ENCODE peak calls at places on chromosome 4, in six cellular contexts. D is left ventricle myocardium inferior, A is HCT116, O is choroid plexus epithelial cell, X is progenitor cell of endocrine pancreas, Y is A549. J is an unnamed sample.

GRCh38 chr4:20256381-20256881 is 4.7 kb downstream of the SLIT2 start:
- DNase-seq in X (no peak), A (no peak), D (no peak), O (peak; percentile 30), Y (no peak), J (no peak)

GRCh38 chr4:61003301-61003700 is 196.8 kb upstream of the ADGRL3 start:
- DNase-seq in O (peak; percentile 39), A (no peak), X (no peak), D (no peak), Y (no peak), J (peak; percentile 22)

GRCh38 chr4:114905017-114905416 is 208.4 kb downstream of the NDST4 start:
- DNase-seq in Y (no peak), A (no peak), D (no peak), O (no peak), X (no peak), J (no peak)

GRCh38 chr4:1464581-1465171 is 58.4 kb upstream of the NKX1-1 start:
- DNase-seq in X (no peak), D (no peak), A (no peak), Y (no peak), O (no peak), J (no peak)

GRCh38 chr4:182918791-182919302 is 1.7 kb upstream of the DCTD start:
- DNase-seq in X (no peak), D (no peak), A (no peak), O (peak; percentile 54), Y (no peak), J (peak; percentile 10)

GRCh38 chr4:69718376-69719293 is 41.8 kb downstream of the SULT1B1 start:
- DNase-seq in O (peak; percentile 64), Y (no peak), A (no peak), X (no peak), D (no peak), J (peak; percentile 32)

GRCh38 chr4:37748546-37748945 is 62.4 kb upstream of the RELL1 start:
- DNase-seq in O (no peak), X (no peak), Y (no peak), A (no peak), D (no peak), J (no peak)

GRCh38 chr4:151165205-151166000 is 66.0 kb downstream of the RPS3A start:
- DNase-seq in D (no peak), X (no peak), Y (no peak), O (peak; percentile 21), A (no peak), J (no peak)

GRCh38 chr4:15986900-15987299 is 23.9 kb upstream of the FGFBP2 start:
- DNase-seq in A (no peak), D (no peak), X (no peak), Y (no peak), O (no peak), J (no peak)

GRCh38 chr4:81796790-81797528 is 325.3 kb upstream of the RASGEF1B start:
- DNase-seq in A (no peak), X (no peak), O (no peak), D (no peak), Y (no peak), J (no peak)

GRCh38 chr4:126678608-126679007 is 954.1 kb upstream of the INTU start:
- DNase-seq in D (no peak), X (no peak), O (no peak), A (no peak), Y (no peak), J (no peak)

GRCh38 chr4:2482693-2483092 is 13.8 kb downstream of the RNF4 start:
- DNase-seq in Y (no peak), O (peak; percentile 83), X (no peak), D (peak; percentile 58), A (no peak), J (no peak)

GRCh38 chr4:169621754-169622481 is 1.5 kb downstream of the CLCN3 start:
- DNase-seq in Y (peak; percentile 36), D (no peak), O (peak; percentile 84), X (no peak), A (no peak), J (peak; percentile 58)

GRCh38 chr4:138562544-138562961 is 320.4 kb upstream of the SLC7A11 start:
- DNase-seq in A (no peak), Y (no peak), D (no peak), X (no peak), O (peak; percentile 75), J (peak; percentile 44)

GRCh38 chr4:41124916-41125548 is 89.3 kb downstream of the APBB2 start:
- DNase-seq in A (peak; percentile 80), D (no peak), X (no peak), Y (peak; percentile 27), O (peak; percentile 29), J (peak; percentile 63)

GRCh38 chr4:175238827-175239517 is 320.8 kb downstream of the ADAM29 start:
- DNase-seq in Y (peak; percentile 49), O (no peak), D (no peak), A (no peak), X (no peak), J (no peak)

GRCh38 chr4:29278580-29278979 is 1441.6 kb upstream of the PCDH7 start:
- DNase-seq in D (no peak), Y (no peak), A (no peak), O (peak; percentile 48), X (no peak), J (peak; percentile 17)

GRCh38 chr4:17546678-17547077 is 30.3 kb upstream of the LAP3 start:
- DNase-seq in X (no peak), Y (no peak), D (no peak), O (no peak), A (no peak), J (no peak)
- TF ChIP-seq CTCF in X (no peak), Y (no peak), D (no peak), O (no peak), A (no peak), J (no peak)

DNA sequence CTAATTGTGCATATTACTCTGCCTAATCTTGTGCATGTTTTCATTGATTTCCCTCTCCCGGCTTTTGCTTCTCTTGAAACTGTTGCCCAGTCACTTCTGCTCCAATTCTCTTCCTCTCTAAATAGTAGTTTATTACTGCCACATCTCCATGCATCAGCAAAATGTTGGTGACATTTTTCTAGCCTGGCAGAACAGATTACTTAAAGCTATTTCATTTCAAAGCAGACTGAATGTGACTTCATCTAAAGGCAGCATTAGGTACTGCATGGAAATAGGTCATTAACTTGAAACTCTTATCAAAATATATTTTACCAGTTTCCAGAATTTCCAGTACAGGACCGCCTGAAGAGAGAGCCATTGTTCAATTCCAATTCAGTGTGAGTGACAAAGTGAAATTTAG is 52.4 kb downstream of the HPGDS start:
- DNase-seq in X (no peak), A (no peak), O (peak; percentile 20), Y (peak; percentile 2), D (no peak), J (no peak)
- TF ChIP-seq CTCF in X (peak; percentile 17), A (peak; percentile 32), O (peak; percentile 15), Y (no peak), D (no peak), J (peak; percentile 6)

GRCh38 chr4:77418333-77418732 is 187.3 kb upstream of the CXCL13 start:
- DNase-seq in X (no peak), A (peak; percentile 24), Y (peak; percentile 23), D (no peak), O (peak; percentile 19), J (peak; percentile 21)
- TF ChIP-seq CTCF in X (peak; percentile 9), A (peak; percentile 49), Y (peak; percentile 12), D (no peak), O (peak; percentile 29), J (peak; percentile 43)

DNA sequence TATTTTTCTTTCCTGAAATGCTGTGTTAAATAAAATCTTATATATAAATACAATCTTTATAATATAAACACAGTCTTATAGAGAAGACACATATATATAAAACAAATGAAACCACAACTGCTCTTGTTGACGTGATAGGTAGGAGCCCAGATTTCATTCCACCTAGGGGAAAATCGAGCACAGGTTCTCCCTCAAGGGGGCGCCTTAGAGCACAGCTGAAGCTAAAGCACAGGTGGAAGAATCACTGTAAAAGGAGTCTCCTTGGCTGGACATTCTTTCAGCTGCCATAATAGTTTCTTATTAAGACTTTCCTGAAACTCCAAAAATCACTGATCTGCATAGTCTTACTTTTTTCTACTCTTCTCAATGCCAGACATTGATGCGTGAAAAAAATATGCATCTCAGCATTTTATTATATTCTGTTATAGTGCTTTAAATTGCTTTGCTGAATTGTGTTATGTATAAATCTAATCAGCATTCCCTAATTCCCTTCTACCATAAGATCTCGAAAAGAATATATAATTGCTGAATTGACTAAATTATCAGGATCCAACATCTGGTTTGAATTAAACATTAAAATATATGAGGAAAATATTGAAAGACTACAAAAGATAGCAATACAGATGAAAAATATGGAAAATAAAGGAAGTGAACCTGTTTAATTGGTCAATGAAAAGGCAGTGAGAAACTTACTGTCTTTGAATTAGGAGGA is 25.5 kb upstream of the RXFP1 start:
- DNase-seq in A (peak; percentile 21), O (peak; percentile 39), D (peak; percentile 20), X (peak; percentile 26), Y (peak; percentile 15), J (no peak)
- TF ChIP-seq CTCF in A (peak; percentile 70), O (peak; percentile 71), D (peak; percentile 69), X (peak; percentile 61), Y (no peak), J (peak; percentile 68)

GRCh38 chr4:172997217-172997609 is 171.4 kb upstream of the GALNT7 start:
- DNase-seq in A (no peak), O (no peak), X (no peak), Y (no peak), D (no peak), J (no peak)

GRCh38 chr4:172998527-172999469 is 169.8 kb upstream of the GALNT7 start:
- DNase-seq in O (peak; percentile 82), X (no peak), D (no peak), Y (peak; percentile 47), A (no peak), J (peak; percentile 76)

GRCh38 chr4:172997851-172998250 is 170.8 kb upstream of the GALNT7 start:
- DNase-seq in D (no peak), X (no peak), Y (no peak), A (no peak), O (peak; percentile 17), J (peak; percentile 35)

GRCh38 chr4:173002840-173003561 is 165.6 kb upstream of the GALNT7 start:
- DNase-seq in A (no peak), O (no peak), X (no peak), D (no peak), Y (no peak), J (no peak)

DNA sequence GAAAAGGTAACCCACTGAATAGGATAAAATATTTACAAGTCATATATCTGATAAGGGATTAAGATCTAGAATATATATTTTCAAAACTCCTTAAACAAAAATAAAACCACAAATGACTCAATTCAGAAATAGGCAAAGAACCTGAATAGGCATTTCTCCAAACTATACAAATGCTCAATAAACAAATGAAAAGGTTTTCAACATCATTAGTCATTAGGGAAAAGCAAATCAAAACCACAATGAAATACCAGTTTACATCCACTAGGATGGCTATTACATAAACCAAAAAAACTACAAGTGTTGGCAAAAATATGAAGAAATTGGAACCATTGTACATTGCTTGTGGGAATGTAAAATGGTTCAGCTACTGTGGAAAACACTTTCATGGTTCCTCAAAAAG is 167.0 kb upstream of the GALNT7 start:
- DNase-seq in A (no peak), D (no peak), X (no peak), Y (no peak), O (peak; percentile 74), J (peak; percentile 81)
- TF ChIP-seq CTCF in A (no peak), D (no peak), X (no peak), Y (no peak), O (no peak), J (peak; percentile 18)